ENCODE peak calls at places on chromosomes 6 and 20, in six cellular contexts. B is left ventricle myocardium inferior, O is MM.1S, F is upper lobe of right lung, C is cardiac muscle cell, K is spleen. J is an unnamed sample.

GRCh38 chr6:16038938-16039337 is 89.9 kb upstream of the MYLIP start:
- DNase-seq in B (no peak), O (no peak), F (no peak), C (no peak), K (no peak), J (no peak)

GRCh38 chr6:107124934-107125348 is 9.6 kb upstream of the BEND3 start:
- DNase-seq in B (no peak), O (peak; percentile 74), F (no peak), C (no peak), K (no peak), J (no peak)

GRCh38 chr6:1724124-1724523 is 114.4 kb downstream of the FOXC1 start:
- DNase-seq in B (no peak), O (no peak), F (no peak), C (no peak), K (no peak), J (no peak)

GRCh38 chr20:37524859-37525708 is 2.6 kb downstream of the BLCAP start:
- DNase-seq in B (no peak), O (peak; percentile 46), F (no peak), C (peak; percentile 39), K (peak; percentile 39), J (no peak)

GRCh38 chr6:152295346-152295745 is 341.8 kb downstream of the SYNE1 start:
- DNase-seq in B (no peak), O (no peak), F (no peak), C (peak; percentile 87), K (no peak), J (no peak)

GRCh38 chr6:170136541-170137175 is 154.2 kb downstream of the DLL1 start:
- DNase-seq in B (no peak), O (no peak), F (peak; percentile 57), C (no peak), K (peak; percentile 72), J (no peak)

GRCh38 chr6:88749849-88750248 is 213.6 kb downstream of the RNGTT start:
- DNase-seq in B (no peak), O (no peak), F (no peak), C (no peak), K (no peak), J (no peak)

GRCh38 chr6:74137910-74138309 is 441.9 kb downstream of the CD109 start:
- DNase-seq in B (no peak), O (no peak), F (no peak), C (peak; percentile 87), K (no peak), J (no peak)

GRCh38 chr6:17421406-17421805 is 28.0 kb downstream of the CAP2 start:
- DNase-seq in B (no peak), O (no peak), F (no peak), C (no peak), K (no peak), J (no peak)

GRCh38 chr6:17417817-17418216 is 24.4 kb downstream of the CAP2 start:
- DNase-seq in B (no peak), O (no peak), F (no peak), C (peak; percentile 91), K (no peak), J (no peak)

GRCh38 chr6:17419189-17419575 is 25.8 kb downstream of the CAP2 start:
- DNase-seq in B (no peak), O (no peak), F (no peak), C (peak; percentile 14), K (no peak), J (no peak)

GRCh38 chr6:17423018-17423417 is 29.6 kb downstream of the CAP2 start:
- DNase-seq in B (no peak), O (no peak), F (no peak), C (peak; percentile 24), K (no peak), J (no peak)

GRCh38 chr6:17418281-17419188 is 25.1 kb downstream of the CAP2 start:
- DNase-seq in B (no peak), O (no peak), F (no peak), C (peak; percentile 71), K (no peak), J (peak; percentile 55)
- H3K4me1 ChIP-seq in B (peaks cover 40% of the 10 kb centered on the region), O (no peaks in the 10 kb centered on the region), F (peaks cover 9% of the 10 kb centered on the region), C (peaks cover 59% of the 10 kb centered on the region), K (no peaks in the 10 kb centered on the region), J (peaks cover 75% of the 10 kb centered on the region)

DNA sequence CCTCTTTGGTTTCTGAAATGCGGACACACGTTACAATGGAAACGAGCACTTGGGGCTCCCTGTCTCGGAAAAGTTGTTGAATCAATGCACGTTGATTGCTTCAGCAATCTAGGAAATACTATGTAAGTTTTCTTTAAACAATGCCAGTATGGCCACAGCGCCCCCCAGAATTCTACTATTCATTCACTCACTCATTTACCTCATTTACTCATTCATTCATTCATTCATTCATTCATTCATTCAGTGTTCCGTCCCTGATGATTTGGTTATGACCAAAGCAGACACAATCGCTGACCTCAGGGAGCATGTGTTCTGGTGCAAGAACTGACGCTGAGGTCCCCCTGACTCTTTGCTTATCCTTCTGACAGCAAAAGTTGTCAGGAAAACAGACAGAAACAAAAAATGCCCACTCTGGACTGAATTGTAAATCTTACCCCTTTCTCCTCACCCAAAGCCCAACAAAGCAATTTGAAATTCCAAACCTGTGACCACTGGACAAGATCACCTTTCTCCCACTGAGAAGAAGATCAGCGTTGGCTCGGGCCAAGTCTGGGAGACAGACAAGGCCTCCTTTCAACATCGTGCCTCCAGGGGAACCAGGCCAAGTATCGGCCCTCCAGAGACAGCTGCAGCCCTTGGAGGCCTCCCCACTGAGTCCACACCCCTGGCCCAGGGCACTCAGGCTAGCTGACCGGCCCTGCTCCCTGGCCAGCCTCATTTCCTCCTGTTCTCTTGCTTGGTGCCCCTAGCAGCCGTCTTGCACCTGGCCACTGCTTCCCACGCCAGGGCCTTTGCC is 15.0 kb upstream of the PMEPA1 start:
- DNase-seq in B (no peak), O (no peak), F (no peak), C (no peak), K (no peak), J (peak; percentile 83)
- H3K4me3 ChIP-seq in B (no peak overlapping the region), O (no peak overlapping the region), F (no peak overlapping the region), C (no peak overlapping the region), K (no peak overlapping the region), J (no peak overlapping the region)

GRCh38 chr20:25571817-25572216 is 13.5 kb downstream of the NINL start:
- DNase-seq in B (no peak), O (no peak), F (no peak), C (no peak), K (no peak), J (no peak)

GRCh38 chr20:25576783-25577530 is 8.4 kb downstream of the NINL start:
- DNase-seq in B (no peak), O (no peak), F (no peak), C (no peak), K (peak; percentile 73), J (no peak)

GRCh38 chr20:25573288-25574251 is 11.8 kb downstream of the NINL start:
- DNase-seq in B (no peak), O (no peak), F (no peak), C (no peak), K (no peak), J (no peak)

GRCh38 chr20:25571240-25571639 is 14.1 kb downstream of the NINL start:
- DNase-seq in B (no peak), O (no peak), F (no peak), C (no peak), K (peak; percentile 32), J (no peak)

DNA sequence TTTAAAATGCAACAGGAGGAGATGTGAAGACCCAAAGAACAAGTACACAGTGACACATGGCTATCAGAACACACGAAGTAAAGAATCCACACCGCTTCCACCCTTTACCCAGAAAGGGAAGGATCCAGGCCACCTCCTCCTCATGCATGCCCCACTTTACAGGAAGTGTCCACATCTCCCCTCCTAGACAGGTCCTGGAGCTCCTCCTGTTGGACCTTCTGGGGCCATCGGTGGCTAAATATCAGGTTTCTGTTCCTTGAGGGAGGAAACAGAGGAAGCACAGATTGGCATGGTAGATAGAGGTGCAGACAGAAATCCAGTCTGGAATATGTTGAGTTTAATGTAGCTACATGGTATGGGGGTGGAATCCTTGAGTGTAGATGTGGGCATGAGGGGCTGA is 10.9 kb downstream of the NINL start:
- DNase-seq in B (no peak), O (no peak), F (no peak), C (peak; percentile 68), K (peak; percentile 19), J (no peak)
- TF ChIP-seq CTCF in B (no peak), O (no peak), F (peak; percentile 5), C (peak; percentile 57), K (no peak), J (no peak)

DNA sequence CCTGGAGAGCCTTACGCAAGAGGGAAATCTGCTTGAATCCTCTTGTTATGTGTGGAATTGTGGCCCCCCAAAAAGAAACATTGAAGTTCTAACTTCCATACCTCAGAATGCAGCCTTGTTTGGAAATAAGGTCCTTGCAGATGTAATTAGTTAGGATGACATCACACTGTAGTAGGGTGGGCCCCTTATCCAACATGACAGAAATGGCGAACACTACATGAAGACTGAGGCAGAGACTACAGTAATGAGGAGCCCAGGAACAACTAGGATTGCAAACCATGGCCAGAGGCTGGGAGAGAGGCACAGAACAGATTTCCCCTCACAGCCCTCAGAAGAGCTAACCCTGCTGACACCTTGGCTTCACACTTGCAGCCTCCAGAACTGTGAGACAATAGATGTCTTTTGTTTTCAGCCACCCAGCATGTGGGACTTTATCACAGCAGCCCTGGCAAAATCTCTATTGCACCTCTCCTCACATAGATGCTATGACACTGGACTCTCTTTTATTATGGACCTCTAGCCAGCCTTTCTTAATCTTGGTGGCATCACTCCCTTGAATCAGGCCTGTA is 29.8 kb downstream of the HIVEP2 start:
- DNase-seq in B (no peak), O (no peak), F (no peak), C (no peak), K (no peak), J (no peak)
- H3K4me1 ChIP-seq in B (peaks cover 22% of the 10 kb centered on the region), O (peaks cover 9% of the 10 kb centered on the region), F (no peaks in the 10 kb centered on the region), C (no peaks in the 10 kb centered on the region), K (peaks cover 44% of the 10 kb centered on the region), J (peaks cover 32% of the 10 kb centered on the region)

GRCh38 chr6:30100585-30101422 is 12.1 kb downstream of the TRIM31 start:
- DNase-seq in B (peak; percentile 19), O (no peak), F (peak; percentile 84), C (no peak), K (no peak), J (peak; percentile 64)
- H3K4me3 ChIP-seq in B (peak overlapping the region; percentile 65), O (peak overlapping the region; percentile 59), F (peak overlapping the region; percentile 49), C (peak overlapping the region; percentile 9), K (peak overlapping the region; percentile 27), J (peak overlapping the region; percentile 58)

GRCh38 chr20:40688129-40689099 is 622 bp downstream of the MAFB start:
- DNase-seq in B (no peak), O (no peak), F (no peak), C (no peak), K (no peak), J (peak; percentile 43)

GRCh38 chr20:40690836-40691565 is 2.0 kb upstream of the MAFB start:
- DNase-seq in B (no peak), O (no peak), F (no peak), C (no peak), K (no peak), J (no peak)

GRCh38 chr20:40691566-40692239 is 2.7 kb upstream of the MAFB start:
- DNase-seq in B (no peak), O (no peak), F (no peak), C (no peak), K (no peak), J (no peak)

GRCh38 chr20:40689100-40689942 is at the start of gene MAFB:
- DNase-seq in B (peak; percentile 95), O (peak; percentile 90), F (peak; percentile 97), C (peak; percentile 98), K (peak; percentile 93), J (peak; percentile 97)

GRCh38 chr20:40689943-40690835 is 1.2 kb upstream of the MAFB start:
- DNase-seq in B (peak; percentile 93), O (peak; percentile 90), F (peak; percentile 96), C (peak; percentile 93), K (peak; percentile 95), J (peak; percentile 95)
- TF ChIP-seq CTCF in B (peak; percentile 95), O (peak; percentile 80), F (peak; percentile 92), C (peak; percentile 87), K (peak; percentile 77), J (peak; percentile 96)

GRCh38 chr20:47330071-47330470 is 26.4 kb downstream of the ZMYND8 start:
- DNase-seq in B (no peak), O (no peak), F (no peak), C (no peak), K (no peak), J (peak; percentile 1)
- H3K4me1 ChIP-seq in B (peaks cover 93% of the 10 kb centered on the region), O (peaks cover 4% of the 10 kb centered on the region), F (peaks cover 48% of the 10 kb centered on the region), C (peaks cover 6% of the 10 kb centered on the region), K (peaks cover 78% of the 10 kb centered on the region), J (peaks cover 49% of the 10 kb centered on the region)